ENCODE peak calls at places on chromosomes 13 and 19, in six cellular contexts. U is IMR-90, L is GM23248, H is H9, D is K562, S is fibroblast of lung. M is an unnamed sample. For H3K4me1, the result is how much of the 10 kb centered on the place peaks cover.

GRCh38 chr19:40512473-40513344 is 45.9 kb downstream of the SPTBN4 start:
- DNase-seq in D (no peak), L (peak), H (peak), U (peak), S (no peak), M (no peak)

GRCh38 chr13:41356788-41357187 is 45.7 kb downstream of the NAA16 start:
- DNase-seq in U (no peak), L (no peak), H (no peak), D (no peak), S (no peak), M (no peak)

GRCh38 chr19:35757231-35757748 is 461 bp upstream of the HSPB6 start:
- DNase-seq in L (peak), U (peak), D (peak), H (no peak), S (peak), M (no peak)

GRCh38 chr13:97257800-97258799 is 36.0 kb downstream of the MBNL2 start:
- DNase-seq in U (peak), D (peak), H (peak), L (peak), S (peak), M (peak)

GRCh38 chr13:91698767-91699166 is 300.3 kb downstream of the GPC5 start:
- DNase-seq in H (no peak), S (no peak), U (no peak), D (no peak), L (no peak), M (no peak)

GRCh38 chr13:26926371-26926770 is 165.8 kb upstream of the GPR12 start:
- DNase-seq in S (no peak), L (no peak), H (no peak), U (no peak), D (no peak), M (no peak)

GRCh38 chr19:5103061-5103701 is 134.3 kb downstream of the KDM4B start:
- DNase-seq in D (no peak), S (peak), U (peak), L (peak), H (no peak), M (no peak)

GRCh38 chr13:53782400-53783030 is 753.9 kb downstream of the OLFM4 start:
- DNase-seq in L (peak), H (peak), D (peak), U (peak), S (peak), M (peak)

GRCh38 chr19:3057275-3057714 is 5.0 kb downstream of the TLE5 start:
- DNase-seq in H (peak), D (no peak), L (peak), U (no peak), S (peak), M (no peak)

GRCh38 chr13:53460776-53461175 is 432.2 kb downstream of the OLFM4 start:
- DNase-seq in S (no peak), D (no peak), H (no peak), U (no peak), L (no peak), M (no peak)

GRCh38 chr13:62250501-62251175 is 835.0 kb upstream of the PCDH20 start:
- DNase-seq in D (no peak), L (peak), U (no peak), S (peak), H (no peak), M (no peak)

GRCh38 chr19:16461630-16462051 is 10.1 kb downstream of the EPS15L1 start:
- DNase-seq in H (no peak), L (no peak), U (no peak), D (no peak), S (no peak), M (no peak)

GRCh38 chr19:17406039-17406886 is 833 bp upstream of the BST2 start:
- DNase-seq in L (no peak), S (no peak), D (no peak), U (no peak), H (peak), M (peak)

GRCh38 chr13:50757021-50757420 is 86.5 kb downstream of the DLEU7 start:
- DNase-seq in D (no peak), U (no peak), H (no peak), L (peak), S (no peak), M (no peak)

GRCh38 chr19:8396563-8397203 is 6.5 kb downstream of the RAB11B start:
- DNase-seq in D (peak), U (peak), L (peak), S (peak), H (peak), M (peak)

GRCh38 chr19:4337906-4338440 is 654 bp downstream of the STAP2 start:
- DNase-seq in U (no peak), D (no peak), H (no peak), L (peak), S (no peak), M (no peak)

GRCh38 chr19:46911456-46911855 is 50.7 kb downstream of the ARHGAP35 start:
- DNase-seq in D (no peak), S (no peak), H (no peak), U (no peak), L (no peak), M (no peak)
- H3K4me1 ChIP-seq in D (under half), S (under half), H (under half), U (under half), L (under half), M (under half)

GRCh38 chr13:59099182-59099950 is 1064.4 kb downstream of the DIAPH3 start:
- DNase-seq in D (no peak), U (peak), L (no peak), H (no peak), S (peak), M (no peak)
- H2AFZ ChIP-seq in D (no peak), U (peak), L (no peak), H (no peak), S (peak), M (no peak)

GRCh38 chr19:11140896-11141295 is 14.7 kb downstream of the SPC24 start:
- DNase-seq in U (no peak), L (no peak), H (no peak), S (no peak), D (no peak), M (no peak)
- H3K4me1 ChIP-seq in U (under half), L (under half), H (under half), S (under half), D (half or more), M (under half)

GRCh38 chr19:27652281-27652680 is 1560.7 kb downstream of the UQCRFS1 start:
- DNase-seq in L (no peak), D (no peak), U (no peak), H (peak), S (no peak), M (no peak)

GRCh38 chr19:27652796-27653195 is 1560.2 kb downstream of the UQCRFS1 start:
- DNase-seq in U (no peak), D (no peak), S (no peak), H (no peak), L (no peak), M (no peak)

GRCh38 chr19:27647423-27647822 is 1565.5 kb downstream of the UQCRFS1 start:
- DNase-seq in S (no peak), L (no peak), U (no peak), D (no peak), H (no peak), M (no peak)
- H2AFZ ChIP-seq in S (no peak), L (no peak), U (no peak), D (no peak), H (no peak), M (no peak)

DNA sequence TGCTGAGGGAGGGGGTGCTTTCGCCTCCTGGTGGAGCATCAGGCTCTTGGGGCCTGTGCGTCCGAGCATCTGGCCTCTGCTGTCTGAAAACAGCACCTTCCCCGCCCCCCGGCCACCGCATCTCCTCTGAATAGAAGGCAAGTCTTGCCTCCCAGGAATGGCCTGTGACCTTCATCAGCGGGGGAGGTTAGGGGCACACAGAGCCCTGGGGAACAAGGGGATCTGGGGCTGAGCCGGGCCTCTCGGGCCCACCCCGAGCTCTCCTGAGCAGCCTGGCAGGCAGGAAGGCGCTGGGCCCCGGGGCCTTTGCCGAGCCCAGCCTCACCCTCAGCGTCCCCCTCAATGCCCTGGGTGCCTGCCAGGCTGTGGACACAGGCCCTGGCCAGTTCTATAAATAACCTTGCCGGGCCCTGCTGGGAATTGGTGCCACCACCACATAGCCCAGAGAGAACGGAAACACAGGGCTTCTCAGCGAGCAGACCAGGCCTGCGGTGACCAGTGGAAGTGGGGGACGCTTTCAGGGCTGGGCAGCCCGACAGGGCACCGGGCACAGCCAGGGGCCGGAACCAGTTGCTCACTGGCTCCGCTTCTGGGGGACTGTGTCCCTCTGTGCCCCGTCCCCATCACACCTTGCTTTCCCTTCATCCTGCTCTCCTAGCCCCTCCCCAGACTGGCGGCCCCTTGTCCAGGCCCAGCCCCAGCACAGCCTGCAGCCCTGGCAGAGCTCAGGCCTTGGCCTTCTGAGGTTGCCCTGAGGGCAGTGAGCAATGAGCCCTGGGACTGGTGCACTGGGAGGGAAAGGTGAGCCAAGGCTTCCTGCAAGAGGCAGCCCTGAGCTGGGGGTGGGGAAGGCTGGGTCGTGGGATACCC is 9.5 kb downstream of the STK11 start:
- DNase-seq in D (no peak), U (no peak), H (no peak), S (no peak), L (peak), M (no peak)
- H3K4me1 ChIP-seq in D (half or more), U (under half), H (under half), S (under half), L (under half), M (under half)

GRCh38 chr13:67097856-67098255 is 132.3 kb downstream of the PCDH9 start:
- DNase-seq in H (no peak), L (no peak), D (no peak), S (no peak), U (no peak), M (no peak)

GRCh38 chr13:67106502-67107057 is 123.6 kb downstream of the PCDH9 start:
- DNase-seq in H (no peak), U (no peak), L (no peak), D (no peak), S (no peak), M (no peak)

GRCh38 chr13:67100723-67101122 is 129.4 kb downstream of the PCDH9 start:
- DNase-seq in S (no peak), H (peak), L (no peak), U (no peak), D (no peak), M (no peak)

GRCh38 chr13:67099494-67099893 is 130.6 kb downstream of the PCDH9 start:
- DNase-seq in S (no peak), U (no peak), L (no peak), D (no peak), H (no peak), M (no peak)

GRCh38 chr13:67101730-67102467 is 128.2 kb downstream of the PCDH9 start:
- DNase-seq in D (no peak), H (no peak), L (no peak), S (no peak), U (peak), M (no peak)
- H2AFZ ChIP-seq in D (no peak), H (no peak), L (no peak), S (no peak), U (no peak), M (no peak)

DNA sequence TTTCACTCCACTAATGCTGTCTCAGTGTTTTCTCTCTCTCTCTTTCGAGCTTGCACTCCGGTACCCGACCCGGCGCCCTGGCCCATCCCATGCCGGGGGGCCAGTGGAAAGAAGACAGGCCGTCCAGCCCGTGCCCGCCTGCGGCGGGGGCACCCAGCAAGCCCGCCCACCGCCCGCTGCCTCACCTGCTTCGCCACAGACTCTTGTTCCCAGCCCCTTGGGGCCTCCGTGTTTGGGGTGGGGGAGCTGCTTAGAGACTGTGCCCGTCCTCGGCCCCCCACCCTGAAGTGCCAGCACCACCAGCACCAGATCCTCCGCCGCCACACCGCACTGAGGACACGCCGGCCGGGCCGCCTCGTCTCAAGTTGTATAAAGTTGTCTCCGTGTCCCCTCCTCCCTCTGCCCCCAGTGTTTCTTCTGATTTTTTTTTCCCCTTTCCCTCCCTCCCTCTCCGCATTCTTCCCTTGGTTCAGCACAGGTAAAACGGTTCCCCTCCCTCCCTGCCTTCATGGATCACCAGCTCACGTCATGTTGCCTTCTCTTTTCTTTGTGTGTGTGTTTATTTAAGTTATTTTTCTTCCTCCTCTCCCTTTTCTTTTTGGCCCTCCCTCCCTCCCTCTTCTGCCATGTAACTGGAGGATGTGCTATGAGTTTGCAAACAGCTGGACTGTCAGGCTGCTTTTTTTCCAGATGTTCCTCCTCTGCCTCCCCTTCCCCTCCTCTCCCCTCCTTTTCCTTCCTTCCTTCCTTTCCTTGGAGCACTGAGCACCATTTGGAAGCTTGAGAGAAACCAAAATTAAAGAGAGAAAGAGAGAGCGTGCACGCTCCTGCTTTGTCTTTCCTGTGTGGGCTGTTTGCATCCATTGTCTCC is 2.1 kb downstream of the LENG9 start:
- DNase-seq in L (no peak), S (peak), D (no peak), U (peak), H (no peak), M (no peak)
- H3K4me1 ChIP-seq in L (under half), S (under half), D (under half), U (under half), H (under half), M (under half)